ENCODE peak calls at places on chromosome X, in six cellular contexts. K is IMR-90, U is AG04450, D is right atrium auricular region, T is substantia nigra, G is neuronal stem cell. W is an unnamed sample.

GRCh38 chrX:110133735-110134370 is 130.9 kb downstream of the TMEM164 start:
- DNase-seq in K (no peak), U (no peak), D (no peak), G (no peak), T (no peak), W (no peak)

GRCh38 chrX:76148753-76149152 is 24.1 kb upstream of the PBDC1 start:
- DNase-seq in G (no peak), T (no peak), U (no peak), D (no peak), K (peak; percentile 33), W (no peak)

GRCh38 chrX:68574240-68574639 is 73.2 kb upstream of the STARD8 start:
- DNase-seq in D (no peak), T (no peak), G (no peak), K (no peak), U (no peak), W (no peak)

GRCh38 chrX:148416931-148417330 is 83.5 kb upstream of the AFF2 start:
- DNase-seq in G (no peak), D (no peak), T (no peak), K (no peak), U (no peak), W (no peak)

GRCh38 chrX:131747173-131747572 is 203.3 kb downstream of the OR13H1 start:
- DNase-seq in T (no peak), U (no peak), D (no peak), K (peak; percentile 90), G (no peak), W (no peak)

GRCh38 chrX:44503550-44503949 is 39.1 kb downstream of the FUNDC1 start:
- DNase-seq in T (no peak), G (no peak), D (no peak), U (no peak), K (no peak), W (no peak)

GRCh38 chrX:107451754-107452153 is 2.3 kb downstream of the FRMPD3 start:
- DNase-seq in D (no peak), G (peak; percentile 1), U (no peak), K (no peak), T (no peak), W (no peak)

GRCh38 chrX:18871161-18871880 is 112.6 kb downstream of the PHKA2 start:
- DNase-seq in T (no peak), G (no peak), K (no peak), D (no peak), U (no peak), W (no peak)

GRCh38 chrX:111409326-111409725 is 2.7 kb downstream of the DCX start:
- DNase-seq in T (no peak), D (no peak), G (no peak), K (no peak), U (no peak), W (no peak)

GRCh38 chrX:150100261-150100660 is 162.0 kb upstream of the EOLA2 start:
- DNase-seq in U (no peak), D (no peak), T (no peak), K (peak; percentile 24), G (no peak), W (no peak)

GRCh38 chrX:71095971-71096701 is 485 bp downstream of the FOXO4 start:
- DNase-seq in D (peak; percentile 62), K (peak; percentile 30), T (peak; percentile 39), U (no peak), G (no peak), W (peak; percentile 84)

GRCh38 chrX:138034136-138034535 is 468.2 kb downstream of the ZIC3 start:
- DNase-seq in G (no peak), D (no peak), K (no peak), U (no peak), T (no peak), W (no peak)

GRCh38 chrX:308821-309520 is 9.6 kb downstream of the GTPBP6 start:
- DNase-seq in K (no peak), G (no peak), D (no peak), U (no peak), T (no peak), W (peak; percentile 51)

GRCh38 chrX:91434351-91435168 is at the start of gene PABPC5:
- DNase-seq in D (peak; percentile 82), U (peak; percentile 55), T (peak; percentile 36), K (peak; percentile 82), G (peak; percentile 53), W (peak; percentile 91)
- H3K27ac ChIP-seq in D (peak within 1 kb of the TSS; percentile 40), U (peak within 1 kb of the TSS; percentile 70), T (peak within 1 kb of the TSS; percentile 47), K (peak within 1 kb of the TSS; percentile 64), G (no peak within 1 kb of the TSS), W (peak within 1 kb of the TSS; percentile 81)

GRCh38 chrX:1483843-1484637 is 31.3 kb upstream of the ASMTL start:
- DNase-seq in G (no peak), U (no peak), T (no peak), K (no peak), D (peak; percentile 30), W (no peak)

GRCh38 chrX:1480082-1480785 is 27.5 kb upstream of the ASMTL start:
- DNase-seq in G (no peak), D (no peak), U (no peak), T (no peak), K (no peak), W (no peak)

GRCh38 chrX:1485033-1485432 is 32.3 kb upstream of the ASMTL start:
- DNase-seq in U (no peak), T (no peak), D (no peak), G (no peak), K (no peak), W (no peak)

GRCh38 chrX:1484638-1485019 is 31.9 kb upstream of the ASMTL start:
- DNase-seq in K (no peak), G (no peak), D (no peak), T (no peak), U (no peak), W (no peak)

GRCh38 chrX:1481636-1482529 is 29.2 kb upstream of the ASMTL start:
- DNase-seq in G (no peak), D (peak; percentile 70), U (peak; percentile 33), T (no peak), K (peak; percentile 76), W (peak; percentile 63)
- H3K27ac ChIP-seq in G (no peak overlapping the region), D (peak overlapping the region; percentile 59), U (peak overlapping the region; percentile 31), T (no peak overlapping the region), K (peak overlapping the region; percentile 31), W (no peak overlapping the region)

GRCh38 chrX:72124540-72125201 is 7.0 kb downstream of the RTL5 start:
- DNase-seq in K (no peak), D (no peak), U (no peak), T (no peak), G (no peak), W (no peak)

GRCh38 chrX:72120798-72121197 is 10.9 kb downstream of the RTL5 start:
- DNase-seq in U (no peak), T (no peak), G (no peak), D (no peak), K (no peak), W (no peak)

GRCh38 chrX:72122621-72123275 is 9.0 kb downstream of the RTL5 start:
- DNase-seq in D (no peak), T (no peak), G (no peak), U (no peak), K (no peak), W (no peak)

GRCh38 chrX:72123471-72124185 is 8.1 kb downstream of the RTL5 start:
- DNase-seq in U (no peak), K (peak; percentile 5), G (peak; percentile 74), T (no peak), D (peak; percentile 74), W (peak; percentile 87)

GRCh38 chrX:72121381-72121780 is 10.3 kb downstream of the RTL5 start:
- DNase-seq in D (peak; percentile 85), T (peak; percentile 1), U (peak; percentile 23), G (no peak), K (peak; percentile 75), W (peak; percentile 77)
- H3K27ac ChIP-seq in D (peak overlapping the region; percentile 62), T (no peak overlapping the region), U (no peak overlapping the region), G (no peak overlapping the region), K (no peak overlapping the region), W (peak overlapping the region; percentile 70)

GRCh38 chrX:1546601-1547275 is 9.8 kb upstream of the P2RY8 start:
- DNase-seq in D (peak; percentile 54), T (no peak), U (no peak), G (no peak), K (no peak), W (peak; percentile 60)
- H3K27ac ChIP-seq in D (peak overlapping the region; percentile 27), T (no peak overlapping the region), U (no peak overlapping the region), G (no peak overlapping the region), K (no peak overlapping the region), W (no peak overlapping the region)

GRCh38 chrX:66043584-66043983 is 3.7 kb upstream of the VSIG4 start:
- DNase-seq in U (no peak), D (no peak), K (no peak), T (no peak), G (no peak), W (no peak)

GRCh38 chrX:66049056-66049455 is 9.2 kb upstream of the VSIG4 start:
- DNase-seq in K (no peak), U (no peak), D (no peak), G (no peak), T (no peak), W (no peak)

GRCh38 chrX:66045894-66046293 is 6.0 kb upstream of the VSIG4 start:
- DNase-seq in D (no peak), T (no peak), G (no peak), U (no peak), K (no peak), W (no peak)

GRCh38 chrX:66050140-66050569 is 10.3 kb upstream of the VSIG4 start:
- DNase-seq in U (no peak), G (no peak), D (no peak), K (no peak), T (no peak), W (no peak)

GRCh38 chrX:66046612-66047235 is 6.8 kb upstream of the VSIG4 start:
- DNase-seq in D (no peak), U (no peak), K (no peak), T (no peak), G (no peak), W (no peak)
- H3K27ac ChIP-seq in D (no peak overlapping the region), U (no peak overlapping the region), K (no peak overlapping the region), T (no peak overlapping the region), G (no peak overlapping the region), W (no peak overlapping the region)

DNA sequence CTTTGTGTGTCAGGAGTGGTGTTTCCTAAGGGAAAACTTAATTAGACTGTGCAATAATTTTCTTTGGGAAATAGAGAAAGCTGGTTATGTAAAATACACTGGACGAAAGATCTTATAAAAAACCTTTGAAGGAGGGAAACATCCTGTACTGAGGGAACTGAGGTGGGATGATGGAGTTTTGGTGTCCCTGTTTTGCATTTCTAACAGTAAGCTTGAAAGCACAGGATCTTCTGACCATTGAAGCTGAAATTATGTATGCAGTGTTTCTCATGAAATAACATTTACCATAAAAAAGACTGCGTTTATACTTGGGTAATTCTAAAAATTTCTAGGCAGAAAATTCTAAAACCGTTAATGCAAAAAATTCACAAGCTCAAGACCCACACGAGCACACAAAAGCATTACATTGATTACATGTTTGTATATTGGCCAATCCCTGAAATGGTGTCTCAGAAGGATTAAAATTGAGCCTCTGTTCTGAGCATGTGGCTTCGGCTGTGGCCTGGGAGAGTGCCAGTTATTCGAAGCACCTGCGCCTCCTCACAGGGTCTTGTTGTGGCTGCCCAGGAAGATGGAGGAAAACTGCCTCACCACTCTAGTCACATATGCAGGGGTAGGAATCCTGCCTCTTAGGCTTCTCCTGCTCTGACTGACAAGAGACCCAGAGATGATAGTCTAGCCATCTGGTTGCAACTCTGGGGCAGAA is 49.5 kb downstream of the JADE3 start:
- DNase-seq in D (no peak), T (no peak), K (no peak), G (no peak), U (no peak), W (no peak)
- H3K27ac ChIP-seq in D (no peak overlapping the region), T (no peak overlapping the region), K (no peak overlapping the region), G (no peak overlapping the region), U (no peak overlapping the region), W (no peak overlapping the region)

W was measured in tibial artery.